ENCODE peak calls at places on chromosomes 3 and 15, in ten cellular contexts. One of them, this sample, is unnamed.

GRCh38 chr3:55752911-55753310 is 265.8 kb upstream of the WNT5A start:
- DNase-seq in NCI-H345: no peak
- DNase-seq in psoas muscle: no peak
- DNase-seq in colonic mucosa: no peak
- DNase-seq in uterus: no peak
- DNase-seq in NCI-H1417 treated with DMSO at 0.1 percent for 48 hours: no peak
- DNase-seq in activated T-cell treated with anti-CD3 and anti-CD28 coated beads, Interleukin-2, amount 50 U/mL, for 48 hours: no peak
- DNase-seq in hepatic stellate cell: no peak
- DNase-seq in left colon: no peak
- DNase-seq in epithelial cell of esophagus: no peak
- DNase-seq in this sample: no peak

GRCh38 chr15:96359772-96360498 is 29.4 kb downstream of the NR2F2 start:
- DNase-seq in NCI-H345: no peak
- DNase-seq in psoas muscle: no peak
- DNase-seq in colonic mucosa: no peak
- DNase-seq in uterus: peak
- DNase-seq in NCI-H1417 treated with DMSO at 0.1 percent for 48 hours: no peak
- DNase-seq in activated T-cell treated with anti-CD3 and anti-CD28 coated beads, Interleukin-2, amount 50 U/mL, for 48 hours: no peak
- DNase-seq in hepatic stellate cell: peak
- DNase-seq in left colon: no peak
- DNase-seq in epithelial cell of esophagus: peak
- DNase-seq in this sample: no peak

GRCh38 chr3:133857767-133858166 is 37.9 kb downstream of the RAB6B start:
- DNase-seq in NCI-H345: no peak
- DNase-seq in psoas muscle: no peak
- DNase-seq in colonic mucosa: no peak
- DNase-seq in uterus: no peak
- DNase-seq in NCI-H1417 treated with DMSO at 0.1 percent for 48 hours: no peak
- DNase-seq in activated T-cell treated with anti-CD3 and anti-CD28 coated beads, Interleukin-2, amount 50 U/mL, for 48 hours: no peak
- DNase-seq in hepatic stellate cell: no peak
- DNase-seq in left colon: no peak
- DNase-seq in epithelial cell of esophagus: no peak
- DNase-seq in this sample: no peak

GRCh38 chr3:178672263-178672662 is 136.0 kb downstream of the KCNMB2 start:
- DNase-seq in NCI-H345: no peak
- DNase-seq in psoas muscle: no peak
- DNase-seq in colonic mucosa: no peak
- DNase-seq in uterus: no peak
- DNase-seq in NCI-H1417 treated with DMSO at 0.1 percent for 48 hours: no peak
- DNase-seq in activated T-cell treated with anti-CD3 and anti-CD28 coated beads, Interleukin-2, amount 50 U/mL, for 48 hours: no peak
- DNase-seq in hepatic stellate cell: no peak
- DNase-seq in left colon: no peak
- DNase-seq in epithelial cell of esophagus: peak
- DNase-seq in this sample: peak

GRCh38 chr3:39808467-39809180 is 785 bp upstream of the MYRIP start:
- DNase-seq in NCI-H345: no peak
- DNase-seq in psoas muscle: no peak
- DNase-seq in colonic mucosa: peak
- DNase-seq in uterus: no peak
- DNase-seq in NCI-H1417 treated with DMSO at 0.1 percent for 48 hours: no peak
- DNase-seq in activated T-cell treated with anti-CD3 and anti-CD28 coated beads, Interleukin-2, amount 50 U/mL, for 48 hours: no peak
- DNase-seq in hepatic stellate cell: no peak
- DNase-seq in left colon: no peak
- DNase-seq in epithelial cell of esophagus: peak
- DNase-seq in this sample: peak

GRCh38 chr3:133408961-133409360 is 9.1 kb downstream of the BFSP2 start:
- DNase-seq in NCI-H345: no peak
- DNase-seq in psoas muscle: no peak
- DNase-seq in colonic mucosa: no peak
- DNase-seq in uterus: no peak
- DNase-seq in NCI-H1417 treated with DMSO at 0.1 percent for 48 hours: no peak
- DNase-seq in activated T-cell treated with anti-CD3 and anti-CD28 coated beads, Interleukin-2, amount 50 U/mL, for 48 hours: no peak
- DNase-seq in hepatic stellate cell: peak
- DNase-seq in left colon: no peak
- DNase-seq in epithelial cell of esophagus: no peak
- DNase-seq in this sample: no peak

GRCh38 chr3:101819649-101820202 is 29.6 kb upstream of the NFKBIZ start:
- DNase-seq in NCI-H345: no peak
- DNase-seq in psoas muscle: no peak
- DNase-seq in colonic mucosa: no peak
- DNase-seq in uterus: no peak
- DNase-seq in NCI-H1417 treated with DMSO at 0.1 percent for 48 hours: no peak
- DNase-seq in activated T-cell treated with anti-CD3 and anti-CD28 coated beads, Interleukin-2, amount 50 U/mL, for 48 hours: no peak
- DNase-seq in hepatic stellate cell: no peak
- DNase-seq in left colon: no peak
- DNase-seq in epithelial cell of esophagus: no peak
- DNase-seq in this sample: no peak

GRCh38 chr15:26867199-26868007 is 541 bp downstream of the GABRA5 start:
- DNase-seq in NCI-H345: no peak
- DNase-seq in psoas muscle: no peak
- DNase-seq in colonic mucosa: no peak
- DNase-seq in uterus: no peak
- DNase-seq in NCI-H1417 treated with DMSO at 0.1 percent for 48 hours: no peak
- DNase-seq in activated T-cell treated with anti-CD3 and anti-CD28 coated beads, Interleukin-2, amount 50 U/mL, for 48 hours: no peak
- DNase-seq in hepatic stellate cell: no peak
- DNase-seq in left colon: no peak
- DNase-seq in epithelial cell of esophagus: no peak
- DNase-seq in this sample: no peak

GRCh38 chr15:40310001-40310959 is 2.5 kb upstream of the PLCB2 start:
- DNase-seq in NCI-H345: peak
- DNase-seq in psoas muscle: peak
- DNase-seq in colonic mucosa: peak
- DNase-seq in uterus: no peak
- DNase-seq in NCI-H1417 treated with DMSO at 0.1 percent for 48 hours: no peak
- DNase-seq in activated T-cell treated with anti-CD3 and anti-CD28 coated beads, Interleukin-2, amount 50 U/mL, for 48 hours: peak
- DNase-seq in hepatic stellate cell: no peak
- DNase-seq in left colon: no peak
- DNase-seq in epithelial cell of esophagus: peak
- DNase-seq in this sample: peak

GRCh38 chr3:52704611-52705437 is 767 bp downstream of the GLT8D1 start:
- DNase-seq in NCI-H345: no peak
- DNase-seq in psoas muscle: no peak
- DNase-seq in colonic mucosa: peak
- DNase-seq in uterus: no peak
- DNase-seq in NCI-H1417 treated with DMSO at 0.1 percent for 48 hours: no peak
- DNase-seq in activated T-cell treated with anti-CD3 and anti-CD28 coated beads, Interleukin-2, amount 50 U/mL, for 48 hours: peak
- DNase-seq in hepatic stellate cell: peak
- DNase-seq in left colon: no peak
- DNase-seq in epithelial cell of esophagus: peak
- DNase-seq in this sample: peak

This sample was measured in MCF 10A.